ENCODE peak calls at places on chromosomes 1 and 21, in seven cellular contexts. C is HepG2, W is K562, X is Panc1, B is HCT116, H is upper lobe of left lung, Q is GM12878. N is an unnamed sample.

GRCh38 chr1:202671388-202671787 is 38.9 kb downstream of the SYT2 start:
- ATAC-seq in C (no peak), W (no peak), X (no peak), B (no peak), H (no peak), Q (no peak), N (no peak)

GRCh38 chr21:25234857-25235801 is 372.2 kb downstream of the MRPL39 start:
- ATAC-seq in C (no peak), W (no peak), X (no peak), B (no peak), H (no peak), Q (peak), N (no peak)

GRCh38 chr1:217188280-217189235 is 442.3 kb downstream of the GPATCH2 start:
- ATAC-seq in C (no peak), W (no peak), X (no peak), B (no peak), H (no peak), Q (no peak), N (no peak)

GRCh38 chr1:53134961-53135734 is 7.3 kb downstream of the SLC1A7 start:
- ATAC-seq in C (no peak), W (peak), X (peak), B (no peak), H (peak), Q (no peak), N (peak)

GRCh38 chr1:185279571-185279970 is 37.5 kb downstream of the IVNS1ABP start:
- ATAC-seq in C (no peak), W (no peak), X (no peak), B (no peak), H (no peak), Q (no peak), N (no peak)

GRCh38 chr1:64578270-64578973 is 108.5 kb downstream of the CACHD1 start:
- ATAC-seq in C (no peak), W (no peak), X (no peak), B (no peak), H (no peak), Q (no peak), N (no peak)

GRCh38 chr1:61687901-61688300 is 37.0 kb downstream of the TM2D1 start:
- ATAC-seq in C (no peak), W (no peak), X (no peak), B (no peak), H (no peak), Q (no peak), N (no peak)

GRCh38 chr1:153697191-153697872 is 18.8 kb downstream of the NPR1 start:
- ATAC-seq in C (peak), W (peak), X (peak), B (peak), H (peak), Q (no peak), N (peak)

GRCh38 chr1:41427022-41427942 is 57.2 kb downstream of the EDN2 start:
- ATAC-seq in C (no peak), W (no peak), X (no peak), B (no peak), H (no peak), Q (no peak), N (no peak)

GRCh38 chr1:150543500-150544143 is 5.6 kb upstream of the ADAMTSL4 start:
- ATAC-seq in C (peak), W (no peak), X (no peak), B (no peak), H (peak), Q (no peak), N (peak)

GRCh38 chr21:15229390-15229789 is 164.6 kb upstream of the NRIP1 start:
- ATAC-seq in C (no peak), W (no peak), X (no peak), B (no peak), H (no peak), Q (no peak), N (no peak)

GRCh38 chr1:192654607-192655389 is 18.9 kb downstream of the RGS13 start:
- ATAC-seq in C (no peak), W (no peak), X (no peak), B (no peak), H (no peak), Q (no peak), N (no peak)

GRCh38 chr1:109904105-109904817 is 6.4 kb upstream of the CSF1 start:
- ATAC-seq in C (peak), W (no peak), X (no peak), B (no peak), H (peak), Q (no peak), N (no peak)
- TF ChIP-seq POLR2AphosphoS5 in C (no peak), W (no peak), X (no peak), B (no peak), H (no peak), Q (no peak), N (no peak)

DNA sequence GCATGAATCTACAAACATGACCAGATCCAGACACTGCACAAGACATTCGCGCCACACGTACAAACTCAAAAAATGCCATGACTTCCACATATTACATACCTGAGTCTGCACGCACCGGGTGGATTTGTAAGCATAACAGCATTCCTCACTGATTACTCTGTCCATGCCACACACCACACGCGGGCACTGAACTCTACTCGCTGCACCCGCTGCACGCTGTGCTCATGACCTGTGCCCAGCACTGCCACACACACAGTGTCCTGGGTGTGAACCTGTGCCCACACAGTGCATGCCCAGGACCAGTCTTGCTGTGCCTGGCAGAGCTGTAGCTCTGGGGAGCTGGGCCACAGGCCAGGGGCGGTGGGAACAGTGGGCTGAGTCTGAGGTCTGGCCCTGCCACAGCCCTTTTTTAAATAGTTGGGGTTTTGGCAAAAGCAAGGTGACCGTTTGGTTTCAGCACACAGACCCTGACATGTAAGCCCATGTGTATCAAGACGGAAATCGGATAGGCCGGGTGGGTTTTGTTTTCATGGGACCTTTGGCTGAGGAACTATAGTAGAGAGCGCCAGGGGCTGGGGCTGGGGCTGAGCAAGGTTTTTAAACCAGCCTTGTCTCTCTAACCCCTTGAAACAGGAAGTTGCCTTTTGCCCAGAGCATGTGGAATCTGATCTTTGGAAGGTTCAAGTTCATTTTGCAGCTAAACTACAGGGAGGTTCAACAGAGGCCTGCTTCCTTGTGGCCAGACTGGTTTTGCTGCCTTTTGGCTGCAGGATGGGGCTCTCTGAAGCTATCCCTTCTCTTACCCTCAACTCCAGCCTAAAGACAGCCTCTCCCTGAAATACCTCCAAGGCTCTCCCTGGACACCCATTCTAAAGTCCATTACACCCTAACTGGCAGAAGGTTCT is 12.3 kb upstream of the GOLT1A start:
- ATAC-seq in C (peak), W (no peak), X (no peak), B (no peak), H (no peak), Q (no peak), N (no peak)
- TF ChIP-seq POLR2AphosphoS5 in C (no peak), W (no peak), X (no peak), B (no peak), H (no peak), Q (no peak), N (no peak)

GRCh38 chr1:58594556-58594955 is 17.5 kb upstream of the TACSTD2 start:
- ATAC-seq in C (no peak), W (no peak), X (no peak), B (no peak), H (no peak), Q (no peak), N (no peak)

GRCh38 chr1:58596631-58597052 is 19.6 kb upstream of the TACSTD2 start:
- ATAC-seq in C (no peak), W (peak), X (no peak), B (no peak), H (no peak), Q (peak), N (no peak)

GRCh38 chr1:58592521-58593134 is 15.6 kb upstream of the TACSTD2 start:
- ATAC-seq in C (no peak), W (no peak), X (peak), B (peak), H (peak), Q (no peak), N (peak)

GRCh38 chr1:58597076-58597475 is 20.0 kb upstream of the TACSTD2 start:
- ATAC-seq in C (no peak), W (no peak), X (no peak), B (no peak), H (no peak), Q (no peak), N (no peak)

DNA sequence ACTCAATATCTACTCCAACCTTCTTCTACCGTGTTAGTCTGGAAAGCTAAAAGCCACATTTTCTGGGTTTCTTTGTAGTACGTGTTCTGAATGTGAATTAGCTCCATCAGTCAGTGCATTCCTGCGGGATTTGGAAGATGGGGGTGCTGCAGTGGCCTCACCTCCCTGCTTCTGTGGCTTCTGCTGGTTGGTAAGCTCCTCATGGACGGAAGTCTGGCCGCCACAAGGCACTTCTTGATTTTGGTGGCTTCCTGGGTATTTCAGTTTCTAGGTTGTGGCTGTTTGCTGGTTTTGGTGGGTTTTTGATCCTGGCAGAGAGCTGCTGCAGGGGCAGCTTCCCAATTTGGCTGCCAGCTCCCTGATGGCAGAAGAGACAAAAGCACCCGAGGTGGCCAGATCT is 20.9 kb upstream of the TACSTD2 start:
- ATAC-seq in C (no peak), W (no peak), X (no peak), B (no peak), H (no peak), Q (no peak), N (no peak)
- TF ChIP-seq POLR2AphosphoS5 in C (no peak), W (no peak), X (no peak), B (no peak), H (no peak), Q (no peak), N (no peak)

GRCh38 chr1:6822530-6823359 is 37.5 kb downstream of the CAMTA1 start:
- ATAC-seq in C (peak), W (peak), X (no peak), B (no peak), H (peak), Q (peak), N (no peak)
- TF ChIP-seq POLR2AphosphoS5 in C (no peak), W (no peak), X (no peak), B (no peak), H (no peak), Q (no peak), N (no peak)

GRCh38 chr1:199608414-199608813 is 419.1 kb upstream of the NR5A2 start:
- ATAC-seq in C (no peak), W (no peak), X (no peak), B (no peak), H (no peak), Q (no peak), N (no peak)
- TF ChIP-seq POLR2AphosphoS5 in C (no peak), W (no peak), X (no peak), B (no peak), H (no peak), Q (no peak), N (no peak)

GRCh38 chr1:1315435-1315901 is 7.1 kb downstream of the PUSL1 start:
- ATAC-seq in C (no peak), W (peak), X (no peak), B (no peak), H (no peak), Q (no peak), N (no peak)
- TF ChIP-seq POLR2AphosphoS5 in C (no peak), W (no peak), X (peak), B (no peak), H (no peak), Q (no peak), N (no peak)

DNA sequence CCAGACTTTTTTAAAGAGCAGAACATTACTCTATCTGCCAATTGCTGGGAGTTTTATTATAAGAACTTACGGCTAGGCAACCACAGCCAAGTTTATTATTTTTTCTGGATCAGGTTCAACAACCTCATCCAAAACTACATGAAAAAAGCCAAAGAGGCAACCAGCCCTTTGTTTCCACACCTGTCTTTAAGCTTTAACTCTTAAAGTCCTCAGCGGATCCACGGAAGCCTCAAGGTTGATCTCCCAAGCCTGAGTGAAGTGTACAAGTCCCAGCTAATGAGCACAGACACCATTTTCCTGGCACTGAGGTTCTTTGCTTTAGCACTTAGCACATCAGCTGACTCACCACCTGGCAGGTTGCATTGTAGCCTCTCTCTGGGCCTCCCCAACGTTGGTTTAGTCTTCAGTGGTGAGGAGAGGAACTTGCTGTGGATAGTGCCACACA is 143.1 kb downstream of the TGFBR3 start:
- ATAC-seq in C (no peak), W (no peak), X (peak), B (no peak), H (no peak), Q (no peak), N (peak)
- TF ChIP-seq POLR2AphosphoS5 in C (no peak), W (no peak), X (no peak), B (no peak), H (no peak), Q (no peak), N (peak)

N was measured in gastroesophageal sphincter.